ENCODE peak calls at places on chromosomes 2 and 18, in seven cellular contexts. One of them, this sample, is unnamed.

GRCh38 chr2:152655880-152656279 is 61.4 kb downstream of the PRPF40A start:
- DNase-seq in stimulated activated CD4-positive, alpha-beta T cell treated with anti-CD3 and anti-CD28 coated beads, Interleukin-4, amount 100 ng/mL, for 1 hour: no peak
- DNase-seq in activated T-cell treated with anti-CD3 and anti-CD28 coated beads, Interleukin-2, amount 50 U/mL, for 1 hour: no peak
- DNase-seq in HFF-Myc: no peak
- DNase-seq in NCI-H510A treated with DMSO at 0.1 percent for 48 hours: no peak
- DNase-seq in stimulated activated naive CD4-positive, alpha-beta T cell: no peak
- DNase-seq in GM03348: no peak
- DNase-seq in this sample: no peak

GRCh38 chr2:10547011-10547410 is 98.9 kb upstream of the ODC1 start:
- DNase-seq in stimulated activated naive CD4-positive, alpha-beta T cell: no peak
- DNase-seq in GM03348: peak
- DNase-seq in NCI-H510A treated with DMSO at 0.1 percent for 48 hours: no peak
- DNase-seq in HFF-Myc: no peak
- DNase-seq in activated T-cell treated with anti-CD3 and anti-CD28 coated beads, Interleukin-2, amount 50 U/mL, for 1 hour: no peak
- DNase-seq in stimulated activated CD4-positive, alpha-beta T cell treated with anti-CD3 and anti-CD28 coated beads, Interleukin-4, amount 100 ng/mL, for 1 hour: no peak
- DNase-seq in this sample: no peak

GRCh38 chr2:99960724-99961566 is 181.4 kb downstream of the AFF3 start:
- DNase-seq in GM03348: no peak
- DNase-seq in HFF-Myc: no peak
- DNase-seq in NCI-H510A treated with DMSO at 0.1 percent for 48 hours: no peak
- DNase-seq in stimulated activated naive CD4-positive, alpha-beta T cell: no peak
- DNase-seq in stimulated activated CD4-positive, alpha-beta T cell treated with anti-CD3 and anti-CD28 coated beads, Interleukin-4, amount 100 ng/mL, for 1 hour: no peak
- DNase-seq in activated T-cell treated with anti-CD3 and anti-CD28 coated beads, Interleukin-2, amount 50 U/mL, for 1 hour: no peak
- DNase-seq in this sample: no peak

GRCh38 chr2:181235683-181236459 is 221.3 kb upstream of the ITGA4 start:
- DNase-seq in NCI-H510A treated with DMSO at 0.1 percent for 48 hours: no peak
- DNase-seq in GM03348: no peak
- DNase-seq in activated T-cell treated with anti-CD3 and anti-CD28 coated beads, Interleukin-2, amount 50 U/mL, for 1 hour: no peak
- DNase-seq in stimulated activated CD4-positive, alpha-beta T cell treated with anti-CD3 and anti-CD28 coated beads, Interleukin-4, amount 100 ng/mL, for 1 hour: no peak
- DNase-seq in stimulated activated naive CD4-positive, alpha-beta T cell: no peak
- DNase-seq in HFF-Myc: no peak
- DNase-seq in this sample: no peak

GRCh38 chr2:232523682-232524597 is 2.0 kb upstream of the CHRND start:
- DNase-seq in NCI-H510A treated with DMSO at 0.1 percent for 48 hours: peak
- DNase-seq in GM03348: peak
- DNase-seq in stimulated activated CD4-positive, alpha-beta T cell treated with anti-CD3 and anti-CD28 coated beads, Interleukin-4, amount 100 ng/mL, for 1 hour: peak
- DNase-seq in stimulated activated naive CD4-positive, alpha-beta T cell: no peak
- DNase-seq in HFF-Myc: no peak
- DNase-seq in activated T-cell treated with anti-CD3 and anti-CD28 coated beads, Interleukin-2, amount 50 U/mL, for 1 hour: peak
- DNase-seq in this sample: no peak

GRCh38 chr2:130913891-130914290 is 77.2 kb downstream of the ARHGEF4 start:
- DNase-seq in NCI-H510A treated with DMSO at 0.1 percent for 48 hours: peak
- DNase-seq in activated T-cell treated with anti-CD3 and anti-CD28 coated beads, Interleukin-2, amount 50 U/mL, for 1 hour: no peak
- DNase-seq in stimulated activated CD4-positive, alpha-beta T cell treated with anti-CD3 and anti-CD28 coated beads, Interleukin-4, amount 100 ng/mL, for 1 hour: no peak
- DNase-seq in GM03348: no peak
- DNase-seq in HFF-Myc: no peak
- DNase-seq in stimulated activated naive CD4-positive, alpha-beta T cell: no peak
- DNase-seq in this sample: no peak

GRCh38 chr2:203871371-203871983 is 3.9 kb downstream of the CTLA4 start:
- DNase-seq in stimulated activated CD4-positive, alpha-beta T cell treated with anti-CD3 and anti-CD28 coated beads, Interleukin-4, amount 100 ng/mL, for 1 hour: no peak
- DNase-seq in NCI-H510A treated with DMSO at 0.1 percent for 48 hours: no peak
- DNase-seq in activated T-cell treated with anti-CD3 and anti-CD28 coated beads, Interleukin-2, amount 50 U/mL, for 1 hour: no peak
- DNase-seq in HFF-Myc: no peak
- DNase-seq in GM03348: no peak
- DNase-seq in stimulated activated naive CD4-positive, alpha-beta T cell: no peak
- DNase-seq in this sample: no peak

GRCh38 chr2:113979172-113980128 is 89.6 kb downstream of the ACTR3 start:
- DNase-seq in stimulated activated CD4-positive, alpha-beta T cell treated with anti-CD3 and anti-CD28 coated beads, Interleukin-4, amount 100 ng/mL, for 1 hour: peak
- DNase-seq in activated T-cell treated with anti-CD3 and anti-CD28 coated beads, Interleukin-2, amount 50 U/mL, for 1 hour: peak
- DNase-seq in stimulated activated naive CD4-positive, alpha-beta T cell: peak
- DNase-seq in NCI-H510A treated with DMSO at 0.1 percent for 48 hours: no peak
- DNase-seq in GM03348: no peak
- DNase-seq in HFF-Myc: no peak
- DNase-seq in this sample: peak

GRCh38 chr18:79950440-79951341 is 762 bp downstream of the SLC66A2 start:
- DNase-seq in HFF-Myc: no peak
- DNase-seq in GM03348: peak
- DNase-seq in stimulated activated naive CD4-positive, alpha-beta T cell: no peak
- DNase-seq in NCI-H510A treated with DMSO at 0.1 percent for 48 hours: no peak
- DNase-seq in stimulated activated CD4-positive, alpha-beta T cell treated with anti-CD3 and anti-CD28 coated beads, Interleukin-4, amount 100 ng/mL, for 1 hour: no peak
- DNase-seq in activated T-cell treated with anti-CD3 and anti-CD28 coated beads, Interleukin-2, amount 50 U/mL, for 1 hour: peak
- DNase-seq in this sample: no peak

GRCh38 chr2:133422946-133423345 is 145.3 kb downstream of the NCKAP5 start:
- DNase-seq in HFF-Myc: no peak
- DNase-seq in stimulated activated naive CD4-positive, alpha-beta T cell: no peak
- DNase-seq in GM03348: peak
- DNase-seq in stimulated activated CD4-positive, alpha-beta T cell treated with anti-CD3 and anti-CD28 coated beads, Interleukin-4, amount 100 ng/mL, for 1 hour: no peak
- DNase-seq in NCI-H510A treated with DMSO at 0.1 percent for 48 hours: no peak
- DNase-seq in activated T-cell treated with anti-CD3 and anti-CD28 coated beads, Interleukin-2, amount 50 U/mL, for 1 hour: no peak
- DNase-seq in this sample: no peak

GRCh38 chr2:223324402-223324801 is 272.4 kb downstream of the KCNE4 start:
- DNase-seq in HFF-Myc: no peak
- DNase-seq in GM03348: no peak
- DNase-seq in stimulated activated naive CD4-positive, alpha-beta T cell: no peak
- DNase-seq in stimulated activated CD4-positive, alpha-beta T cell treated with anti-CD3 and anti-CD28 coated beads, Interleukin-4, amount 100 ng/mL, for 1 hour: no peak
- DNase-seq in activated T-cell treated with anti-CD3 and anti-CD28 coated beads, Interleukin-2, amount 50 U/mL, for 1 hour: no peak
- DNase-seq in NCI-H510A treated with DMSO at 0.1 percent for 48 hours: no peak
- DNase-seq in this sample: no peak

GRCh38 chr2:180542510-180542909 is 437.9 kb upstream of the UBE2E3 start:
- DNase-seq in HFF-Myc: no peak
- DNase-seq in stimulated activated CD4-positive, alpha-beta T cell treated with anti-CD3 and anti-CD28 coated beads, Interleukin-4, amount 100 ng/mL, for 1 hour: no peak
- DNase-seq in stimulated activated naive CD4-positive, alpha-beta T cell: no peak
- DNase-seq in GM03348: no peak
- DNase-seq in activated T-cell treated with anti-CD3 and anti-CD28 coated beads, Interleukin-2, amount 50 U/mL, for 1 hour: no peak
- DNase-seq in NCI-H510A treated with DMSO at 0.1 percent for 48 hours: no peak
- DNase-seq in this sample: no peak

GRCh38 chr2:169336677-169337076 is 25.7 kb downstream of the LRP2 start:
- DNase-seq in stimulated activated naive CD4-positive, alpha-beta T cell: no peak
- DNase-seq in activated T-cell treated with anti-CD3 and anti-CD28 coated beads, Interleukin-2, amount 50 U/mL, for 1 hour: no peak
- DNase-seq in NCI-H510A treated with DMSO at 0.1 percent for 48 hours: no peak
- DNase-seq in stimulated activated CD4-positive, alpha-beta T cell treated with anti-CD3 and anti-CD28 coated beads, Interleukin-4, amount 100 ng/mL, for 1 hour: no peak
- DNase-seq in HFF-Myc: no peak
- DNase-seq in GM03348: no peak
- DNase-seq in this sample: no peak

GRCh38 chr2:70514612-70515055 is 39.0 kb downstream of the TGFA start:
- DNase-seq in stimulated activated naive CD4-positive, alpha-beta T cell: no peak
- DNase-seq in HFF-Myc: no peak
- DNase-seq in activated T-cell treated with anti-CD3 and anti-CD28 coated beads, Interleukin-2, amount 50 U/mL, for 1 hour: no peak
- DNase-seq in NCI-H510A treated with DMSO at 0.1 percent for 48 hours: peak
- DNase-seq in stimulated activated CD4-positive, alpha-beta T cell treated with anti-CD3 and anti-CD28 coated beads, Interleukin-4, amount 100 ng/mL, for 1 hour: no peak
- DNase-seq in GM03348: no peak
- DNase-seq in this sample: no peak

GRCh38 chr2:241323777-241324176 is 8.1 kb downstream of the SEPTIN2 start:
- DNase-seq in HFF-Myc: no peak
- DNase-seq in GM03348: no peak
- DNase-seq in activated T-cell treated with anti-CD3 and anti-CD28 coated beads, Interleukin-2, amount 50 U/mL, for 1 hour: no peak
- DNase-seq in NCI-H510A treated with DMSO at 0.1 percent for 48 hours: no peak
- DNase-seq in stimulated activated naive CD4-positive, alpha-beta T cell: no peak
- DNase-seq in stimulated activated CD4-positive, alpha-beta T cell treated with anti-CD3 and anti-CD28 coated beads, Interleukin-4, amount 100 ng/mL, for 1 hour: no peak
- DNase-seq in this sample: no peak

GRCh38 chr18:6645246-6645645 is 84.3 kb upstream of the ARHGAP28 start:
- DNase-seq in GM03348: no peak
- DNase-seq in activated T-cell treated with anti-CD3 and anti-CD28 coated beads, Interleukin-2, amount 50 U/mL, for 1 hour: no peak
- DNase-seq in stimulated activated CD4-positive, alpha-beta T cell treated with anti-CD3 and anti-CD28 coated beads, Interleukin-4, amount 100 ng/mL, for 1 hour: no peak
- DNase-seq in HFF-Myc: no peak
- DNase-seq in stimulated activated naive CD4-positive, alpha-beta T cell: no peak
- DNase-seq in NCI-H510A treated with DMSO at 0.1 percent for 48 hours: no peak
- DNase-seq in this sample: no peak

GRCh38 chr2:24912986-24913385 is 7.1 kb downstream of the ADCY3 start:
- DNase-seq in NCI-H510A treated with DMSO at 0.1 percent for 48 hours: no peak
- DNase-seq in activated T-cell treated with anti-CD3 and anti-CD28 coated beads, Interleukin-2, amount 50 U/mL, for 1 hour: no peak
- DNase-seq in stimulated activated naive CD4-positive, alpha-beta T cell: no peak
- DNase-seq in HFF-Myc: no peak
- DNase-seq in GM03348: no peak
- DNase-seq in stimulated activated CD4-positive, alpha-beta T cell treated with anti-CD3 and anti-CD28 coated beads, Interleukin-4, amount 100 ng/mL, for 1 hour: no peak
- DNase-seq in this sample: no peak

GRCh38 chr2:68643011-68643873 is at the start of gene PROKR1:
- DNase-seq in GM03348: peak
- DNase-seq in NCI-H510A treated with DMSO at 0.1 percent for 48 hours: peak
- DNase-seq in HFF-Myc: no peak
- DNase-seq in stimulated activated CD4-positive, alpha-beta T cell treated with anti-CD3 and anti-CD28 coated beads, Interleukin-4, amount 100 ng/mL, for 1 hour: peak
- DNase-seq in stimulated activated naive CD4-positive, alpha-beta T cell: no peak
- DNase-seq in activated T-cell treated with anti-CD3 and anti-CD28 coated beads, Interleukin-2, amount 50 U/mL, for 1 hour: peak
- DNase-seq in this sample: no peak

GRCh38 chr18:45619062-45619825 is 4.0 kb downstream of the SLC14A2 start:
- DNase-seq in GM03348: peak
- DNase-seq in NCI-H510A treated with DMSO at 0.1 percent for 48 hours: no peak
- DNase-seq in stimulated activated CD4-positive, alpha-beta T cell treated with anti-CD3 and anti-CD28 coated beads, Interleukin-4, amount 100 ng/mL, for 1 hour: no peak
- DNase-seq in activated T-cell treated with anti-CD3 and anti-CD28 coated beads, Interleukin-2, amount 50 U/mL, for 1 hour: no peak
- DNase-seq in stimulated activated naive CD4-positive, alpha-beta T cell: no peak
- DNase-seq in HFF-Myc: no peak
- DNase-seq in this sample: no peak

GRCh38 chr2:189763908-189764661 is 1.5 kb upstream of the OSGEPL1 start:
- DNase-seq in activated T-cell treated with anti-CD3 and anti-CD28 coated beads, Interleukin-2, amount 50 U/mL, for 1 hour: no peak
- DNase-seq in NCI-H510A treated with DMSO at 0.1 percent for 48 hours: no peak
- DNase-seq in stimulated activated naive CD4-positive, alpha-beta T cell: no peak
- DNase-seq in stimulated activated CD4-positive, alpha-beta T cell treated with anti-CD3 and anti-CD28 coated beads, Interleukin-4, amount 100 ng/mL, for 1 hour: no peak
- DNase-seq in HFF-Myc: no peak
- DNase-seq in GM03348: peak
- DNase-seq in this sample: no peak

GRCh38 chr2:17979707-17980106 is 101.2 kb downstream of the KCNS3 start:
- DNase-seq in stimulated activated CD4-positive, alpha-beta T cell treated with anti-CD3 and anti-CD28 coated beads, Interleukin-4, amount 100 ng/mL, for 1 hour: no peak
- DNase-seq in HFF-Myc: no peak
- DNase-seq in activated T-cell treated with anti-CD3 and anti-CD28 coated beads, Interleukin-2, amount 50 U/mL, for 1 hour: no peak
- DNase-seq in stimulated activated naive CD4-positive, alpha-beta T cell: no peak
- DNase-seq in NCI-H510A treated with DMSO at 0.1 percent for 48 hours: no peak
- DNase-seq in GM03348: peak
- DNase-seq in this sample: no peak

This sample was measured in activated T-helper 1 cell treated with Interleukin-2 at 50 U/mL for 16 hours.